ENCODE peak calls at places on chromosomes 5 and 9, in seven cellular contexts. One of them, this sample, is unnamed.

GRCh38 chr9:113844466-113844865 is 31.6 kb upstream of the ZNF618 start:
- DNase-seq in NCI-H2171 treated with DMSO at 0.1 percent for 48 hours: peak
- DNase-seq in Ammon's horn: peak
- DNase-seq in pancreas: no peak
- DNase-seq in HCT116: no peak
- DNase-seq in IMR-90: no peak
- DNase-seq in CD8-positive, alpha-beta memory T cell: no peak
- DNase-seq in this sample: no peak

GRCh38 chr9:102796244-102796643 is 198.9 kb upstream of the CYLC2 start:
- DNase-seq in HCT116: no peak
- DNase-seq in CD8-positive, alpha-beta memory T cell: no peak
- DNase-seq in pancreas: no peak
- DNase-seq in IMR-90: no peak
- DNase-seq in Ammon's horn: no peak
- DNase-seq in NCI-H2171 treated with DMSO at 0.1 percent for 48 hours: no peak
- DNase-seq in this sample: no peak

GRCh38 chr5:143828710-143829109 is 16.7 kb downstream of the HMHB1 start:
- DNase-seq in HCT116: no peak
- DNase-seq in NCI-H2171 treated with DMSO at 0.1 percent for 48 hours: no peak
- DNase-seq in CD8-positive, alpha-beta memory T cell: no peak
- DNase-seq in Ammon's horn: no peak
- DNase-seq in pancreas: no peak
- DNase-seq in IMR-90: no peak
- DNase-seq in this sample: no peak

GRCh38 chr5:135185461-135186075 is 151.5 kb upstream of the PITX1 start:
- DNase-seq in pancreas: no peak
- DNase-seq in IMR-90: peak
- DNase-seq in Ammon's horn: peak
- DNase-seq in HCT116: no peak
- DNase-seq in NCI-H2171 treated with DMSO at 0.1 percent for 48 hours: no peak
- DNase-seq in CD8-positive, alpha-beta memory T cell: no peak
- DNase-seq in this sample: no peak

GRCh38 chr9:86867658-86868313 is 79.5 kb downstream of the GAS1 start:
- DNase-seq in pancreas: no peak
- DNase-seq in HCT116: no peak
- DNase-seq in CD8-positive, alpha-beta memory T cell: no peak
- DNase-seq in IMR-90: no peak
- DNase-seq in Ammon's horn: peak
- DNase-seq in NCI-H2171 treated with DMSO at 0.1 percent for 48 hours: peak
- DNase-seq in this sample: no peak

GRCh38 chr5:146993876-146994530 is 115.4 kb upstream of the PPP2R2B start:
- DNase-seq in Ammon's horn: peak
- DNase-seq in CD8-positive, alpha-beta memory T cell: no peak
- DNase-seq in IMR-90: no peak
- DNase-seq in HCT116: no peak
- DNase-seq in NCI-H2171 treated with DMSO at 0.1 percent for 48 hours: no peak
- DNase-seq in pancreas: no peak
- DNase-seq in this sample: no peak

GRCh38 chr5:123358751-123359150 is 64.5 kb downstream of the CEP120 start:
- DNase-seq in NCI-H2171 treated with DMSO at 0.1 percent for 48 hours: no peak
- DNase-seq in CD8-positive, alpha-beta memory T cell: no peak
- DNase-seq in HCT116: no peak
- DNase-seq in Ammon's horn: no peak
- DNase-seq in pancreas: no peak
- DNase-seq in IMR-90: peak
- DNase-seq in this sample: no peak

GRCh38 chr9:83336696-83337095 is 201.5 kb downstream of the FRMD3 start:
- DNase-seq in NCI-H2171 treated with DMSO at 0.1 percent for 48 hours: no peak
- DNase-seq in CD8-positive, alpha-beta memory T cell: no peak
- DNase-seq in pancreas: no peak
- DNase-seq in HCT116: no peak
- DNase-seq in Ammon's horn: no peak
- DNase-seq in IMR-90: no peak
- DNase-seq in this sample: no peak

GRCh38 chr5:118115791-118116190 is 872.6 kb downstream of the DTWD2 start:
- DNase-seq in pancreas: no peak
- DNase-seq in IMR-90: no peak
- DNase-seq in NCI-H2171 treated with DMSO at 0.1 percent for 48 hours: no peak
- DNase-seq in HCT116: no peak
- DNase-seq in Ammon's horn: no peak
- DNase-seq in CD8-positive, alpha-beta memory T cell: no peak
- DNase-seq in this sample: no peak

GRCh38 chr9:104835163-104835562 is 71.2 kb downstream of the NIPSNAP3B start:
- DNase-seq in NCI-H2171 treated with DMSO at 0.1 percent for 48 hours: no peak
- DNase-seq in pancreas: no peak
- DNase-seq in IMR-90: no peak
- DNase-seq in CD8-positive, alpha-beta memory T cell: no peak
- DNase-seq in Ammon's horn: no peak
- DNase-seq in HCT116: no peak
- DNase-seq in this sample: no peak

GRCh38 chr5:177426566-177427210 is at the start of gene GRK6:
- DNase-seq in HCT116: no peak
- DNase-seq in NCI-H2171 treated with DMSO at 0.1 percent for 48 hours: peak
- DNase-seq in Ammon's horn: no peak
- DNase-seq in IMR-90: no peak
- DNase-seq in CD8-positive, alpha-beta memory T cell: peak
- DNase-seq in pancreas: peak
- DNase-seq in this sample: no peak

GRCh38 chr5:107396351-107396690 is 274.4 kb downstream of the EFNA5 start:
- DNase-seq in IMR-90: no peak
- DNase-seq in pancreas: no peak
- DNase-seq in NCI-H2171 treated with DMSO at 0.1 percent for 48 hours: no peak
- DNase-seq in CD8-positive, alpha-beta memory T cell: no peak
- DNase-seq in HCT116: no peak
- DNase-seq in Ammon's horn: no peak
- DNase-seq in this sample: no peak

GRCh38 chr5:165863267-165863666 is 2357.8 kb downstream of the MAT2B start:
- DNase-seq in Ammon's horn: no peak
- DNase-seq in HCT116: no peak
- DNase-seq in NCI-H2171 treated with DMSO at 0.1 percent for 48 hours: no peak
- DNase-seq in IMR-90: no peak
- DNase-seq in pancreas: no peak
- DNase-seq in CD8-positive, alpha-beta memory T cell: no peak
- DNase-seq in this sample: no peak

GRCh38 chr9:99172129-99173091 is 49.3 kb downstream of the ALG2 start:
- DNase-seq in Ammon's horn: no peak
- DNase-seq in NCI-H2171 treated with DMSO at 0.1 percent for 48 hours: peak
- DNase-seq in CD8-positive, alpha-beta memory T cell: no peak
- DNase-seq in HCT116: no peak
- DNase-seq in pancreas: no peak
- DNase-seq in IMR-90: no peak
- DNase-seq in this sample: no peak

GRCh38 chr5:158271155-158271554 is 412.2 kb upstream of the CLINT1 start:
- DNase-seq in IMR-90: no peak
- DNase-seq in NCI-H2171 treated with DMSO at 0.1 percent for 48 hours: no peak
- DNase-seq in pancreas: no peak
- DNase-seq in HCT116: no peak
- DNase-seq in CD8-positive, alpha-beta memory T cell: no peak
- DNase-seq in Ammon's horn: no peak
- DNase-seq in this sample: no peak

GRCh38 chr5:134510970-134511795 is 14.3 kb upstream of the JADE2 start:
- DNase-seq in CD8-positive, alpha-beta memory T cell: no peak
- DNase-seq in HCT116: no peak
- DNase-seq in NCI-H2171 treated with DMSO at 0.1 percent for 48 hours: no peak
- DNase-seq in pancreas: peak
- DNase-seq in Ammon's horn: no peak
- DNase-seq in IMR-90: peak
- DNase-seq in this sample: no peak

GRCh38 chr5:72194846-72195245 is 87.6 kb downstream of the MAP1B start:
- DNase-seq in CD8-positive, alpha-beta memory T cell: peak
- DNase-seq in Ammon's horn: no peak
- DNase-seq in pancreas: no peak
- DNase-seq in HCT116: no peak
- DNase-seq in IMR-90: no peak
- DNase-seq in NCI-H2171 treated with DMSO at 0.1 percent for 48 hours: no peak
- DNase-seq in this sample: no peak

GRCh38 chr5:133460172-133460758 is 152.1 kb downstream of the FSTL4 start:
- DNase-seq in HCT116: peak
- DNase-seq in CD8-positive, alpha-beta memory T cell: no peak
- DNase-seq in pancreas: no peak
- DNase-seq in Ammon's horn: no peak
- DNase-seq in IMR-90: no peak
- DNase-seq in NCI-H2171 treated with DMSO at 0.1 percent for 48 hours: no peak
- DNase-seq in this sample: no peak

GRCh38 chr5:14900661-14901461 is 29.3 kb upstream of the ANKH start:
- DNase-seq in NCI-H2171 treated with DMSO at 0.1 percent for 48 hours: no peak
- DNase-seq in HCT116: no peak
- DNase-seq in pancreas: no peak
- DNase-seq in IMR-90: peak
- DNase-seq in CD8-positive, alpha-beta memory T cell: no peak
- DNase-seq in Ammon's horn: no peak
- DNase-seq in this sample: peak

GRCh38 chr9:26229324-26230054 is 551.2 kb upstream of the TUSC1 start:
- DNase-seq in NCI-H2171 treated with DMSO at 0.1 percent for 48 hours: no peak
- DNase-seq in pancreas: peak
- DNase-seq in IMR-90: no peak
- DNase-seq in Ammon's horn: no peak
- DNase-seq in HCT116: no peak
- DNase-seq in CD8-positive, alpha-beta memory T cell: no peak
- DNase-seq in this sample: no peak

GRCh38 chr5:158660726-158661125 is 439.0 kb downstream of the EBF1 start:
- DNase-seq in Ammon's horn: no peak
- DNase-seq in pancreas: no peak
- DNase-seq in IMR-90: no peak
- DNase-seq in CD8-positive, alpha-beta memory T cell: no peak
- DNase-seq in HCT116: no peak
- DNase-seq in NCI-H2171 treated with DMSO at 0.1 percent for 48 hours: no peak
- DNase-seq in this sample: no peak

GRCh38 chr9:107243757-107244156 is 39.3 kb upstream of the RAD23B start:
- DNase-seq in NCI-H2171 treated with DMSO at 0.1 percent for 48 hours: peak
- DNase-seq in Ammon's horn: no peak
- DNase-seq in CD8-positive, alpha-beta memory T cell: no peak
- DNase-seq in IMR-90: peak
- DNase-seq in HCT116: peak
- DNase-seq in pancreas: peak
- DNase-seq in this sample: no peak

GRCh38 chr5:121962347-121962670 is 534 bp downstream of the SRFBP1 start:
- DNase-seq in IMR-90: no peak
- DNase-seq in HCT116: no peak
- DNase-seq in Ammon's horn: no peak
- DNase-seq in pancreas: no peak
- DNase-seq in CD8-positive, alpha-beta memory T cell: no peak
- DNase-seq in NCI-H2171 treated with DMSO at 0.1 percent for 48 hours: no peak
- DNase-seq in this sample: no peak

GRCh38 chr5:36692791-36693763 is 86.7 kb downstream of the SLC1A3 start:
- DNase-seq in Ammon's horn: peak
- DNase-seq in CD8-positive, alpha-beta memory T cell: no peak
- DNase-seq in HCT116: peak
- DNase-seq in pancreas: peak
- DNase-seq in NCI-H2171 treated with DMSO at 0.1 percent for 48 hours: no peak
- DNase-seq in IMR-90: peak
- DNase-seq in this sample: peak

GRCh38 chr9:12462861-12463260 is 230.3 kb upstream of the TYRP1 start:
- DNase-seq in pancreas: no peak
- DNase-seq in NCI-H2171 treated with DMSO at 0.1 percent for 48 hours: no peak
- DNase-seq in CD8-positive, alpha-beta memory T cell: no peak
- DNase-seq in IMR-90: no peak
- DNase-seq in HCT116: no peak
- DNase-seq in Ammon's horn: no peak
- DNase-seq in this sample: no peak

GRCh38 chr9:87564706-87565335 is 67.2 kb downstream of the DAPK1 start:
- DNase-seq in NCI-H2171 treated with DMSO at 0.1 percent for 48 hours: no peak
- DNase-seq in pancreas: no peak
- DNase-seq in IMR-90: no peak
- DNase-seq in Ammon's horn: no peak
- DNase-seq in HCT116: no peak
- DNase-seq in CD8-positive, alpha-beta memory T cell: no peak
- DNase-seq in this sample: no peak

GRCh38 chr5:6701500-6701899 is 11.7 kb upstream of the TENT4A start:
- DNase-seq in pancreas: no peak
- DNase-seq in HCT116: no peak
- DNase-seq in Ammon's horn: no peak
- DNase-seq in NCI-H2171 treated with DMSO at 0.1 percent for 48 hours: no peak
- DNase-seq in CD8-positive, alpha-beta memory T cell: no peak
- DNase-seq in IMR-90: no peak
- DNase-seq in this sample: no peak

GRCh38 chr5:39906146-39906545 is 481.4 kb upstream of the DAB2 start:
- DNase-seq in NCI-H2171 treated with DMSO at 0.1 percent for 48 hours: no peak
- DNase-seq in HCT116: no peak
- DNase-seq in CD8-positive, alpha-beta memory T cell: no peak
- DNase-seq in IMR-90: no peak
- DNase-seq in Ammon's horn: no peak
- DNase-seq in pancreas: no peak
- DNase-seq in this sample: no peak

GRCh38 chr5:61505281-61505680 is 173.2 kb downstream of the ZSWIM6 start:
- DNase-seq in IMR-90: no peak
- DNase-seq in Ammon's horn: no peak
- DNase-seq in HCT116: no peak
- DNase-seq in NCI-H2171 treated with DMSO at 0.1 percent for 48 hours: no peak
- DNase-seq in CD8-positive, alpha-beta memory T cell: no peak
- DNase-seq in pancreas: no peak
- DNase-seq in this sample: no peak

GRCh38 chr9:69120380-69121154 is 53.5 kb upstream of the TJP2 start:
- DNase-seq in HCT116: peak
- DNase-seq in pancreas: peak
- DNase-seq in CD8-positive, alpha-beta memory T cell: no peak
- DNase-seq in NCI-H2171 treated with DMSO at 0.1 percent for 48 hours: no peak
- DNase-seq in IMR-90: no peak
- DNase-seq in Ammon's horn: no peak
- DNase-seq in this sample: no peak

GRCh38 chr5:112923148-112923917 is 1.3 kb upstream of the REEP5 start:
- DNase-seq in HCT116: no peak
- DNase-seq in Ammon's horn: peak
- DNase-seq in IMR-90: no peak
- DNase-seq in CD8-positive, alpha-beta memory T cell: peak
- DNase-seq in pancreas: no peak
- DNase-seq in NCI-H2171 treated with DMSO at 0.1 percent for 48 hours: no peak
- DNase-seq in this sample: no peak

GRCh38 chr5:177029498-177029897 is 7.0 kb downstream of the ZNF346 start:
- DNase-seq in CD8-positive, alpha-beta memory T cell: no peak
- DNase-seq in IMR-90: no peak
- DNase-seq in HCT116: no peak
- DNase-seq in Ammon's horn: no peak
- DNase-seq in pancreas: no peak
- DNase-seq in NCI-H2171 treated with DMSO at 0.1 percent for 48 hours: no peak
- DNase-seq in this sample: no peak

GRCh38 chr9:124780060-124780756 is 3.3 kb downstream of the OLFML2A start:
- DNase-seq in NCI-H2171 treated with DMSO at 0.1 percent for 48 hours: no peak
- DNase-seq in IMR-90: no peak
- DNase-seq in pancreas: no peak
- DNase-seq in CD8-positive, alpha-beta memory T cell: no peak
- DNase-seq in Ammon's horn: no peak
- DNase-seq in HCT116: no peak
- DNase-seq in this sample: no peak

GRCh38 chr5:178793156-178793555 is 62.7 kb upstream of the ZNF354A start:
- DNase-seq in CD8-positive, alpha-beta memory T cell: no peak
- DNase-seq in NCI-H2171 treated with DMSO at 0.1 percent for 48 hours: no peak
- DNase-seq in HCT116: peak
- DNase-seq in pancreas: no peak
- DNase-seq in IMR-90: no peak
- DNase-seq in Ammon's horn: no peak
- DNase-seq in this sample: no peak

This sample was measured in thoracic aorta.